ENCODE peak calls at places on chromosomes 2 and 18, in ten cellular contexts. X is CD4-positive, alpha-beta T cell; A is MM.1S; S is stimulated activated CD4-positive, alpha-beta T cell treated with anti-CD3 and anti-CD28 coated beads, Interleukin-12 subunit alpha, Interleukin-12 subunit beta, amount 100 ng/mL, for 48 hours; C is fibroblast of the conjunctiva; I is OCI-LY7; O is central memory CD8-positive, alpha-beta T cell; U is T follicular helper cell; W is NCI-H1092 treated with DMSO at 0.1 percent for 48 hours; F is AG20443. Y is an unnamed sample.
A peak's percentile ranks its signal among the peaks of the same experiment; 100 is the strongest.

GRCh38 chr2:122445003-122445402 is 689.6 kb downstream of the TSN start:
- DNase-seq in X (no peak), A (no peak), S (no peak), C (no peak), I (no peak), O (no peak), U (no peak), W (no peak), F (no peak), Y (no peak)

GRCh38 chr2:182499706-182500470 is 73.1 kb upstream of the PDE1A start:
- DNase-seq in X (no peak), A (no peak), S (no peak), C (no peak), I (no peak), O (no peak), U (no peak), W (no peak), F (no peak), Y (no peak)

GRCh38 chr2:135662088-135662487 is 79.6 kb upstream of the UBXN4 start:
- DNase-seq in X (no peak), A (no peak), S (no peak), C (no peak), I (no peak), O (no peak), U (no peak), W (no peak), F (no peak), Y (peak; percentile 46)

GRCh38 chr2:20623741-20624155 is 27.1 kb downstream of the HS1BP3 start:
- DNase-seq in X (no peak), A (no peak), S (no peak), C (no peak), I (no peak), O (no peak), U (no peak), W (no peak), F (no peak), Y (no peak)

GRCh38 chr18:11948852-11949523 is 32.3 kb upstream of the IMPA2 start:
- DNase-seq in X (no peak), A (no peak), S (no peak), C (no peak), I (no peak), O (no peak), U (no peak), W (no peak), F (no peak), Y (no peak)

GRCh38 chr2:130795431-130795830 is 40.1 kb downstream of the AMER3 start:
- DNase-seq in X (no peak), A (no peak), S (no peak), C (no peak), I (no peak), O (no peak), U (no peak), W (no peak), F (no peak), Y (no peak)

GRCh38 chr2:715847-716573 is 38.8 kb upstream of the TMEM18 start:
- DNase-seq in X (no peak), A (no peak), S (no peak), C (no peak), I (no peak), O (no peak), U (no peak), W (peak; percentile 0), F (peak; percentile 41), Y (no peak)

GRCh38 chr2:25337276-25337675 is 4.4 kb downstream of the DNMT3A start:
- DNase-seq in X (no peak), A (no peak), S (no peak), C (no peak), I (peak; percentile 24), O (no peak), U (no peak), W (no peak), F (no peak), Y (no peak)

GRCh38 chr18:77711096-77711495 is 461.4 kb downstream of the GALR1 start:
- DNase-seq in X (no peak), A (peak; percentile 8), S (no peak), C (no peak), I (peak; percentile 8), O (no peak), U (no peak), W (peak; percentile 25), F (no peak), Y (no peak)

GRCh38 chr18:73520229-73520628 is 627.4 kb downstream of the FBXO15 start:
- DNase-seq in X (no peak), A (no peak), S (no peak), C (no peak), I (no peak), O (no peak), U (no peak), W (no peak), F (no peak), Y (no peak)

GRCh38 chr2:102122115-102122514 is 20.4 kb upstream of the IL1R1 start:
- DNase-seq in X (no peak), A (no peak), S (no peak), C (peak; percentile 73), I (no peak), O (no peak), U (no peak), W (no peak), F (peak; percentile 83), Y (no peak)

GRCh38 chr2:157336137-157336721 is 10.6 kb upstream of the ERMN start:
- DNase-seq in X (peak; percentile 22), A (peak; percentile 58), S (no peak), C (no peak), I (peak; percentile 72), O (no peak), U (peak; percentile 29), W (peak; percentile 23), F (peak; percentile 39), Y (peak; percentile 26)

GRCh38 chr2:30647752-30648442 is 159.3 kb downstream of the CAPN13 start:
- DNase-seq in X (no peak), A (no peak), S (no peak), C (no peak), I (no peak), O (no peak), U (no peak), W (no peak), F (no peak), Y (no peak)

GRCh38 chr2:112220831-112221230 is 34.0 kb downstream of the ZC3H8 start:
- DNase-seq in X (no peak), A (no peak), S (no peak), C (no peak), I (no peak), O (no peak), U (no peak), W (no peak), F (no peak), Y (no peak)

GRCh38 chr2:242035858-242036652 is 166.5 kb downstream of the RTP5 start:
- DNase-seq in X (no peak), A (no peak), S (no peak), C (no peak), I (no peak), O (no peak), U (no peak), W (no peak), F (no peak), Y (no peak)

GRCh38 chr18:48791636-48792105 is 159.1 kb downstream of the SMAD7 start:
- DNase-seq in X (no peak), A (no peak), S (no peak), C (no peak), I (no peak), O (no peak), U (no peak), W (no peak), F (no peak), Y (no peak)

GRCh38 chr2:241088791-241089732 is 13.0 kb downstream of the MTERF4 start:
- DNase-seq in X (no peak), A (no peak), S (no peak), C (no peak), I (no peak), O (no peak), U (no peak), W (no peak), F (no peak), Y (no peak)

GRCh38 chr2:128643221-128644065 is 324.8 kb upstream of the HS6ST1 start:
- DNase-seq in X (no peak), A (no peak), S (no peak), C (no peak), I (no peak), O (no peak), U (no peak), W (no peak), F (no peak), Y (no peak)

GRCh38 chr2:69340101-69340775 is 46.8 kb downstream of the GFPT1 start:
- DNase-seq in X (no peak), A (no peak), S (no peak), C (no peak), I (no peak), O (no peak), U (no peak), W (no peak), F (no peak), Y (no peak)

GRCh38 chr2:181058378-181059269 is 78.2 kb downstream of the UBE2E3 start:
- DNase-seq in X (peak; percentile 25), A (peak; percentile 70), S (no peak), C (peak; percentile 47), I (peak; percentile 62), O (peak; percentile 25), U (peak; percentile 21), W (peak; percentile 11), F (peak; percentile 11), Y (peak; percentile 12)

GRCh38 chr2:240588006-240588655 is 1.6 kb downstream of the CAPN10 start:
- DNase-seq in X (no peak), A (no peak), S (no peak), C (no peak), I (no peak), O (no peak), U (no peak), W (no peak), F (no peak), Y (no peak)

GRCh38 chr18:79490593-79491551 is 95.1 kb downstream of the NFATC1 start:
- DNase-seq in X (peak; percentile 0), A (no peak), S (no peak), C (no peak), I (no peak), O (no peak), U (no peak), W (no peak), F (no peak), Y (no peak)

GRCh38 chr2:88545118-88545517 is 82.1 kb downstream of the EIF2AK3 start:
- DNase-seq in X (no peak), A (no peak), S (no peak), C (no peak), I (peak; percentile 41), O (no peak), U (no peak), W (no peak), F (peak; percentile 36), Y (no peak)

GRCh38 chr2:239991689-239992314 is 33.3 kb downstream of the NDUFA10 start:
- DNase-seq in X (no peak), A (peak; percentile 58), S (no peak), C (peak; percentile 56), I (peak; percentile 62), O (no peak), U (no peak), W (peak; percentile 34), F (peak; percentile 68), Y (no peak)

GRCh38 chr2:231467613-231468525 is 3.6 kb upstream of the NCL start:
- DNase-seq in X (no peak), A (no peak), S (no peak), C (no peak), I (no peak), O (no peak), U (no peak), W (no peak), F (no peak), Y (no peak)

GRCh38 chr2:36528761-36529392 is 69.1 kb downstream of the FEZ2 start:
- DNase-seq in X (no peak), A (no peak), S (no peak), C (no peak), I (no peak), O (no peak), U (no peak), W (no peak), F (no peak), Y (no peak)

GRCh38 chr2:129318581-129319421 is 660.7 kb upstream of the RAB6C start:
- DNase-seq in X (no peak), A (no peak), S (no peak), C (no peak), I (no peak), O (no peak), U (no peak), W (no peak), F (no peak), Y (no peak)